ENCODE peak calls at places on chromosome 1, in six cellular contexts. One of them, this sample, is unnamed.

GRCh38 chr1:93814059-93814794 is 64.8 kb downstream of the DNTTIP2 start:
- DNase-seq in HepG2: peak; percentile 79
- DNase-seq in GM12878: peak; percentile 40
- DNase-seq in A549: peak; percentile 52
- DNase-seq in K562: peak; percentile 52
- DNase-seq in endothelial cell of umbilical vein: peak; percentile 89
- DNase-seq in this sample: peak; percentile 73

GRCh38 chr1:188988589-188988988 is 1489.1 kb downstream of the BRINP3 start:
- DNase-seq in K562: no peak
- DNase-seq in HepG2: no peak
- DNase-seq in A549: peak; percentile 2
- DNase-seq in GM12878: no peak
- DNase-seq in endothelial cell of umbilical vein: no peak
- DNase-seq in this sample: no peak

GRCh38 chr1:3654549-3655281 is 2.4 kb downstream of the TP73 start:
- DNase-seq in HepG2: no peak
- DNase-seq in GM12878: no peak
- DNase-seq in endothelial cell of umbilical vein: no peak
- DNase-seq in A549: no peak
- DNase-seq in K562: no peak
- DNase-seq in this sample: no peak

GRCh38 chr1:93963585-93963984 is 54.4 kb upstream of the GCLM start:
- DNase-seq in GM12878: no peak
- DNase-seq in HepG2: peak; percentile 54
- DNase-seq in endothelial cell of umbilical vein: no peak
- DNase-seq in A549: peak; percentile 49
- DNase-seq in K562: no peak
- DNase-seq in this sample: no peak

GRCh38 chr1:40399984-40400704 is 26.6 kb downstream of the SMAP2 start:
- DNase-seq in A549: no peak
- DNase-seq in K562: peak; percentile 66
- DNase-seq in endothelial cell of umbilical vein: no peak
- DNase-seq in HepG2: no peak
- DNase-seq in GM12878: no peak
- DNase-seq in this sample: no peak

GRCh38 chr1:101376121-101377095 is 139.6 kb downstream of the S1PR1 start:
- DNase-seq in HepG2: no peak
- DNase-seq in GM12878: no peak
- DNase-seq in endothelial cell of umbilical vein: peak; percentile 59
- DNase-seq in A549: no peak
- DNase-seq in K562: no peak
- DNase-seq in this sample: no peak

GRCh38 chr1:226117330-226117729 is 54.8 kb downstream of the H3-3A start:
- DNase-seq in endothelial cell of umbilical vein: no peak
- DNase-seq in A549: no peak
- DNase-seq in HepG2: no peak
- DNase-seq in GM12878: no peak
- DNase-seq in K562: no peak
- DNase-seq in this sample: no peak

GRCh38 chr1:78236711-78237110 is 190.9 kb downstream of the GIPC2 start:
- DNase-seq in HepG2: no peak
- DNase-seq in A549: no peak
- DNase-seq in GM12878: no peak
- DNase-seq in K562: no peak
- DNase-seq in endothelial cell of umbilical vein: no peak
- DNase-seq in this sample: no peak

GRCh38 chr1:73639494-73639893 is 558.5 kb downstream of the LRRIQ3 start:
- DNase-seq in endothelial cell of umbilical vein: no peak
- DNase-seq in A549: no peak
- DNase-seq in HepG2: no peak
- DNase-seq in K562: no peak
- DNase-seq in GM12878: no peak
- DNase-seq in this sample: no peak

GRCh38 chr1:73637275-73637674 is 560.7 kb downstream of the LRRIQ3 start:
- DNase-seq in GM12878: no peak
- DNase-seq in K562: no peak
- DNase-seq in A549: no peak
- DNase-seq in endothelial cell of umbilical vein: peak; percentile 45
- DNase-seq in HepG2: no peak
- DNase-seq in this sample: no peak

GRCh38 chr1:73635021-73635420 is 563.0 kb downstream of the LRRIQ3 start:
- DNase-seq in A549: no peak
- DNase-seq in GM12878: no peak
- DNase-seq in endothelial cell of umbilical vein: peak; percentile 12
- DNase-seq in HepG2: no peak
- DNase-seq in K562: no peak
- DNase-seq in this sample: no peak
- TF ChIP-seq CTCF in A549: no peak
- TF ChIP-seq CTCF in GM12878: no peak
- TF ChIP-seq CTCF in endothelial cell of umbilical vein: no peak
- TF ChIP-seq CTCF in HepG2: no peak
- TF ChIP-seq CTCF in K562: no peak
- TF ChIP-seq CTCF in this sample: no peak

GRCh38 chr1:16174886-16175598 is 19.2 kb upstream of the EPHA2 start:
- DNase-seq in K562: no peak
- DNase-seq in GM12878: no peak
- DNase-seq in HepG2: no peak
- DNase-seq in A549: no peak
- DNase-seq in endothelial cell of umbilical vein: no peak
- DNase-seq in this sample: no peak

GRCh38 chr1:16172232-16172830 is 16.5 kb upstream of the EPHA2 start:
- DNase-seq in endothelial cell of umbilical vein: no peak
- DNase-seq in K562: peak; percentile 44
- DNase-seq in HepG2: no peak
- DNase-seq in GM12878: no peak
- DNase-seq in A549: no peak
- DNase-seq in this sample: no peak

GRCh38 chr1:16172964-16173446 is 17.1 kb upstream of the EPHA2 start:
- DNase-seq in HepG2: no peak
- DNase-seq in GM12878: no peak
- DNase-seq in K562: peak; percentile 80
- DNase-seq in A549: no peak
- DNase-seq in endothelial cell of umbilical vein: no peak
- DNase-seq in this sample: peak; percentile 87

GRCh38 chr1:16174261-16174871 is 18.5 kb upstream of the EPHA2 start:
- DNase-seq in endothelial cell of umbilical vein: no peak
- DNase-seq in K562: no peak
- DNase-seq in A549: no peak
- DNase-seq in HepG2: no peak
- DNase-seq in GM12878: no peak
- DNase-seq in this sample: no peak

GRCh38 chr1:16173447-16174260 is 17.8 kb upstream of the EPHA2 start:
- DNase-seq in A549: no peak
- DNase-seq in K562: peak; percentile 38
- DNase-seq in endothelial cell of umbilical vein: peak; percentile 60
- DNase-seq in HepG2: no peak
- DNase-seq in GM12878: no peak
- DNase-seq in this sample: no peak
- TF ChIP-seq MYC in A549: no peak
- TF ChIP-seq MYC in K562: no peak
- TF ChIP-seq MYC in endothelial cell of umbilical vein: no peak
- TF ChIP-seq MYC in HepG2: no peak
- TF ChIP-seq MYC in GM12878: no peak
- TF ChIP-seq MYC in this sample: no peak

GRCh38 chr1:98661544-98662353 is at the start of gene SNX7:
- DNase-seq in K562: no peak
- DNase-seq in endothelial cell of umbilical vein: peak; percentile 83
- DNase-seq in GM12878: no peak
- DNase-seq in A549: peak; percentile 59
- DNase-seq in HepG2: peak; percentile 71
- DNase-seq in this sample: peak; percentile 19
- TF ChIP-seq CTCF in K562: no peak
- TF ChIP-seq CTCF in endothelial cell of umbilical vein: no peak
- TF ChIP-seq CTCF in GM12878: no peak
- TF ChIP-seq CTCF in A549: peak; percentile 22
- TF ChIP-seq CTCF in HepG2: peak; percentile 29
- TF ChIP-seq CTCF in this sample: no peak

DNA sequence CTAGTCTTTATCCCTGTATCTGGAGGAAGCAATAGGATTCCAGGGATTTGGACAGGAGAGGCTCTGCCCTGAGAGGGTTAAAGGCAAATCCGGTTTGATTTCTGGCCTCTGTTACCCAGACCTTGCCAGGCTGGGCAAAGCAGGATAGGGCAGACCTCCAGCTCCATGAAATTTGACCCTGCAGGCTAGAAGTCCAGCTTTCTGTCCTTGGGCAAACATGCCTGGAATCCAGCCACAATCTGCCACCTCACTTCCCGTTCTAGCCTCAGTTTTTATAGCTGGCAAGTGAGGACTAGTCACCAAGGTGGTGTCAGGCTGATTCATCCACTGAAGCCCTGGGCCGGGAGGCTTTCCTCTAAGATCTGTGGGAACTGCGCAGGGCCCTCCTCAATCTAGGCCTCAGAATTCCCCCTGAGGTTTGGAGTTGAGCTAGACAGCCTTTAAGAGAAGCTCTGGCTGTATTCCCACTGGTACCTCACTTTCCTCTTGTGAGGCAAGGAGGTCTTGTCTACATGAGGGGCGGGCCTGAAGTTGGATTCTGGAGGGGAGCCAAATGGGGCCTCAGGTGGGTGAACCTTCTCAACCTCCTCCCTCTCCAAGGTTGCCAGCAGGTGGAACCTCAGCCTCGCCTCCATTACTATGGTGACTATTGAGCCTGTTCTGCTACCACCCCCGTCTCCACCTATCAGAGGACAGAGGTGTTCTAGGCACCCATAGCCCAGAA is 7.0 kb upstream of the P3R3URF start:
- DNase-seq in A549: peak; percentile 74
- DNase-seq in endothelial cell of umbilical vein: peak; percentile 97
- DNase-seq in K562: no peak
- DNase-seq in HepG2: peak; percentile 85
- DNase-seq in GM12878: no peak
- DNase-seq in this sample: no peak
- TF ChIP-seq MYC in A549: no peak
- TF ChIP-seq MYC in endothelial cell of umbilical vein: no peak
- TF ChIP-seq MYC in K562: no peak
- TF ChIP-seq MYC in HepG2: peak; percentile 31
- TF ChIP-seq MYC in GM12878: no peak
- TF ChIP-seq MYC in this sample: no peak